ENCODE peak calls at places on chromosomes 16 and 17, in four cellular contexts. T is stomach, A is SK-N-SH, Q is sigmoid colon. O is an unnamed sample.

GRCh38 chr16:58226790-58227189 is 28.9 kb upstream of the CSNK2A2 start:
- DNase-seq in T (no peak), A (no peak), Q (no peak), O (no peak)

GRCh38 chr17:45787656-45788055 is 3.5 kb downstream of the CRHR1 start:
- DNase-seq in T (no peak), Q (no peak), A (peak), O (no peak)

GRCh38 chr16:87607871-87608270 is 5.6 kb downstream of the JPH3 start:
- DNase-seq in Q (no peak), T (no peak), A (no peak), O (no peak)

GRCh38 chr17:9225305-9226101 is 204.2 kb downstream of the NTN1 start:
- DNase-seq in A (peak), Q (peak), T (no peak), O (no peak)

GRCh38 chr16:47342055-47342454 is 118.8 kb downstream of the ITFG1 start:
- DNase-seq in A (no peak), T (no peak), Q (no peak), O (no peak)

GRCh38 chr16:85352221-85352620 is 239.9 kb upstream of the CIBAR2 start:
- DNase-seq in Q (no peak), A (no peak), T (no peak), O (no peak)

GRCh38 chr16:8872967-8873865 is 4.4 kb upstream of the CARHSP1 start:
- DNase-seq in Q (no peak), A (no peak), T (no peak), O (no peak)

GRCh38 chr16:24736758-24737157 is 7.3 kb downstream of the TNRC6A start:
- DNase-seq in Q (no peak), T (no peak), A (no peak), O (no peak)

GRCh38 chr16:20886320-20886719 is 13.8 kb downstream of the DCUN1D3 start:
- DNase-seq in T (no peak), A (no peak), Q (no peak), O (no peak)

GRCh38 chr17:37294888-37295287 is 80.9 kb upstream of the C17orf78 start:
- DNase-seq in Q (no peak), A (no peak), T (no peak), O (no peak)

GRCh38 chr17:48241131-48241591 is 133.6 kb downstream of the SNX11 start:
- DNase-seq in Q (peak), A (no peak), T (no peak), O (no peak)

DNA sequence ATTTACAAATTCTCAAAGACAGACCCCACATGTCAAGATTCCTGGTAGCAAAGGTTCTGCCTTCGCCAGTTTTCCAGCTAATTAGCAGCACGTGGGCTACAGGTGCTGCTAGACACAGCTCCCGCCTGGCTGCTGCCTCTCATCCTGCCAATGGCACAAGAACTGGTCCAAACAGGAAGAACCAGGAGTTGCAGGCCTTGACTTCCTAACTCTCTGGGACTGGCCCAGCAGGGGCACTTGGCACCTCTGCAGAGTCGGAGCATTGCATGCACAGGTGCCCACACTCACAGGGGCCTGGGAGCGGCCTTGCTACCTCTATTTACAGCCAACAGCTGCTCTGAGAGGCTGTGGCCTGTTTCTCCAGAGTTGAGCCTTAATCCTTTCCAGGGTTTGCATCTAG is 39.6 kb downstream of the TK2 start:
- DNase-seq in T (peak), A (no peak), Q (peak), O (no peak)
- TF ChIP-seq EP300 in T (no peak), A (no peak), Q (no peak), O (no peak)

DNA sequence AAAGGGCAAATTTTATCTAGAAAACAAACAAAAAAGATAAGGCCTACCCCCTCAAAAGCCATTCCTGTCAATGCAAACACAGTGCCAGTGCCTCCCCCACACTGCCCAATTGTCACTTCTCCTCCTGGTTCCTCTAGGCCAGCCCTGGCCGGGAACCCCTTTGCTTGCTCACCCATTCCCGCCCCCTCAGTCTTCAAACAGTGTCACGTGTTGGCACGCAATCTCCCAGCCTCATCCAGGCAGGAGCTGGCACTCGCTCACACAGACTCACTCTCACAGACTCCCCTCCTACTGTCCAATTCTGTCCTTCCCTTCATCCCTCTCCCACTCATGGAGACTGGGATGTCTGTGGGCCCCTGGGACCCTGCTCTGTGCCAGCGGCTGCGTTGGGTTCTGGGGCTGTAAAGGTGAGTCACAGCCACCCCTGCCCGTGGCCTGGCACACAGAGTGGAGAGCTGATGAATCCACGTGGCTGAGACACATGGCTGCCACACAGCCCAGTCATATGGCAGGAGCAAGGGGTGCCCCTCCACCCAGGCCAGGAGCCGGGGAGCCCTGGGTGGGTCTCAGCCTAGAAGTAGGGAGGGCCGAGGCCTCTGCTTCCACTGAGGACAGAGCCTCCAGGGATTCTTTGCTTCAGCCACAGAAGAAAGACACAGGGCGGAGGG is 54.8 kb downstream of the VAC14 start:
- DNase-seq in T (peak), Q (peak), A (peak), O (peak)
- TF ChIP-seq EP300 in T (no peak), Q (peak), A (no peak), O (no peak)

DNA sequence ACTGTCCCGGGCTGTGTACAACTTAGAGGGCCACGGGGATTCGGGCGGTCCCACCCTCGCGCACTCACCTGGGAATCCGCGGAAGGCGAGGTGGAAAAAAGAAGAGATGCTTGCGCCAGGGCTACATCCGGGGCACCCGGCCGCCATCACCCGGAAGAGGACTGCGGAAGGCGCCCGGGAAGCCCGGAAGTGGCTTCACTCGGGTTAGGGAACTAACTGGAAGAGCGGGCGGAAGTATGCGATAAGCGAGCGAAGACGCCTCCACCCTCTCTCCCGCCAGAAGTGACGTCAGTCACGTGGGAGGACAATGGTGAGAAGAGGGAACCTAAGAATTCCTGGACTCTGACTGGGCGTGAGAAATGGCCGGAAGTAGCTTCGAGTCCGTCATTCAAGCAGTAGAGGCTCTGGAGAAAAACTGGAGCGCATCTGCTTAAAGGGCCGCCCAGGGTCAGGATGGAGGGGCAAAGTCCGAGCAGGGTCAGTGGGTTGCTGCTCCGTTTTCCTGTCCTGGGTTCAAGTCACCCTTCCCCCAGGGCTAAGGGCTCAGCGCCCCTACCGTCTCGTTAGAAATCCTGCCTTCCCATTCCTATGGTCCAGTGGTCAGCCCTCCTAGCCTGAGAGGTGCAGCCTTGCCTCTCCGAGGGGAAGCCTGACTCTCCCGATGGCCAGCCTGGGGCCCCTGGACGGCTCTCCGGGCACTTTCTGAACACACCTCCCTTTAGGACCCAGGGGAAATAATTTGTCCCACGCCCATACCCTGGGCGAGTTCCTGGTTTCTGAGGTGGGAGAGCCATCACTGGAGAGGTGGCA is at the start of gene CD2BP2:
- DNase-seq in T (peak), Q (peak), A (peak), O (peak)
- TF ChIP-seq EP300 in T (no peak), Q (peak), A (peak), O (peak)

GRCh38 chr17:1488826-1489275 is 3.6 kb downstream of the MYO1C start:
- DNase-seq in T (no peak), A (no peak), Q (no peak), O (no peak)

GRCh38 chr17:1490643-1491405 is 1.7 kb downstream of the MYO1C start:
- DNase-seq in A (peak), Q (peak), T (peak), O (peak)

GRCh38 chr17:1486802-1487695 is 5.4 kb downstream of the MYO1C start:
- DNase-seq in Q (peak), A (no peak), T (peak), O (peak)

GRCh38 chr17:1485748-1486376 is 6.6 kb downstream of the MYO1C start:
- DNase-seq in T (peak), A (peak), Q (peak), O (peak)

GRCh38 chr17:1487939-1488825 is 4.3 kb downstream of the MYO1C start:
- DNase-seq in Q (peak), T (peak), A (peak), O (peak)
- TF ChIP-seq EP300 in Q (no peak), T (peak), A (peak), O (no peak)

GRCh38 chr16:66881964-66882508 is 1.7 kb downstream of the PDP2 start:
- DNase-seq in A (no peak), Q (no peak), T (no peak), O (no peak)

GRCh38 chr16:66882702-66883101 is 2.4 kb downstream of the PDP2 start:
- DNase-seq in A (no peak), Q (no peak), T (no peak), O (no peak)

GRCh38 chr16:66881560-66881959 is 1.2 kb downstream of the PDP2 start:
- DNase-seq in A (no peak), T (no peak), Q (no peak), O (no peak)

GRCh38 chr16:66881014-66881417 is 701 bp downstream of the PDP2 start:
- DNase-seq in Q (no peak), T (no peak), A (no peak), O (no peak)

DNA sequence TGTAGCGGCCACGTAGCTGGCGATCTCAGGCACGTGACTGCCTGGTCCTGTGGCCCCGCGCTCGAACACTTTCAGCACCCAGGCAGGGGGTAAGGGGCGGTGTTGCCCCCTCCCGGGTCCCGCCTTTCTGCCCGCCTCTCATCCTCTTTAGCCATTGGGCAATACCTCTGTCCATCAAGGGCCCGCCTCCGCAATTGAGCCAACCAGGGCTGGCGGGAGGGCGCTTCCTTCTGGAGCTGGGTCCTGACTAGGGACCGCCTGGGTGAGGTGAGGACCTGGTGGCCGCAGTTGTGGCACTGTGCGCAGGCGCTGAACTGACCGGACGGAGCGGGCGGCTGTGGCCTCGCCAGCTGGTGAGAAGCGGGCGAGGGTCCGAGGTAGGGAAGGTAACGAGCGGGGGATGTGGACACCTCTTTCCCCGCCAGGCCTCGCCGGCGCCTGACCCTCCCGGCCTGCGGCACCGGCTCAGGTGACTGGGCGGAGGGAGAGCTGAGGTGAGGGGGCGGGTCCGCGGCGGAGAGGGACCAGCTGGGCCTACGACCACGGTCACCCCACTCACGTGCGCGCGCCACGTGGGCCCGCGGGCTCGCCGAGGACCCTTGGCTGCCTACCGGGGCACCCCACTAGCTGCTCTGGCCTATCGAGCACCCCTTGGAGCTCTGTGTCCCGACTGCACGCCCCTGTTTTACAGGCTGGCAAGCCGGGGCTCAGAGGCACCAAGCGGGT is at the start of gene PDP2:
- DNase-seq in A (peak), T (peak), Q (peak), O (peak)
- TF ChIP-seq EP300 in A (no peak), T (no peak), Q (no peak), O (no peak)

O was measured in transverse colon.